ENCODE peak calls at places on chromosomes 6 and 20, in seven cellular contexts. G, S, D, W, P, X and I are unnamed samples.

GRCh38 chr6:3748208-3748701 is 3.3 kb downstream of the PXDC1 start:
- DNase-seq in D (peak; percentile 75), W (peak; percentile 84), G (peak; percentile 69), P (peak; percentile 81), S (peak; percentile 77), X (peak; percentile 66), I (peak; percentile 56)

GRCh38 chr6:70162972-70163371 is 139.9 kb downstream of the COL9A1 start:
- DNase-seq in P (no peak), X (no peak), S (no peak), W (no peak), D (no peak), G (no peak), I (no peak)

GRCh38 chr20:822651-823325 is 10.7 kb upstream of the FAM110A start:
- DNase-seq in G (no peak), D (no peak), S (no peak), X (no peak), P (no peak), W (no peak), I (no peak)

GRCh38 chr6:21767891-21768659 is 174.5 kb downstream of the SOX4 start:
- DNase-seq in W (peak; percentile 85), S (no peak), G (no peak), P (no peak), D (no peak), X (no peak), I (no peak)

GRCh38 chr6:100493206-100493888 is 28.6 kb upstream of the SIM1 start:
- DNase-seq in P (no peak), X (no peak), G (no peak), S (no peak), W (no peak), D (no peak), I (no peak)

GRCh38 chr20:34954905-34955231 is 738 bp downstream of the GSS start:
- DNase-seq in D (no peak), W (no peak), S (peak; percentile 35), G (no peak), X (no peak), P (peak; percentile 17), I (no peak)

GRCh38 chr6:117477988-117478852 is 4.3 kb upstream of the DCBLD1 start:
- DNase-seq in W (peak; percentile 43), G (no peak), S (no peak), D (peak; percentile 27), X (peak; percentile 48), P (peak; percentile 31), I (peak; percentile 48)

GRCh38 chr6:169936355-169936975 is 185.0 kb downstream of the ERMARD start:
- DNase-seq in W (no peak), D (no peak), S (no peak), X (no peak), P (no peak), G (no peak), I (no peak)

GRCh38 chr6:154138806-154139205 is 99.8 kb downstream of the OPRM1 start:
- DNase-seq in P (no peak), X (no peak), G (no peak), W (no peak), D (no peak), S (no peak), I (no peak)

GRCh38 chr20:8424986-8425385 is 292.9 kb downstream of the PLCB1 start:
- DNase-seq in P (no peak), X (no peak), D (no peak), S (no peak), W (no peak), G (no peak), I (no peak)

GRCh38 chr6:22294301-22294700 is 2.5 kb downstream of the PRL start:
- DNase-seq in S (no peak), D (no peak), G (no peak), W (no peak), P (no peak), X (no peak), I (no peak)

GRCh38 chr6:6700421-6700820 is 111.9 kb downstream of the LY86 start:
- DNase-seq in G (no peak), P (no peak), S (no peak), W (no peak), X (no peak), D (no peak), I (no peak)

GRCh38 chr20:46965477-46965876 is 70.8 kb downstream of the EYA2 start:
- DNase-seq in S (no peak), P (no peak), D (no peak), W (no peak), X (no peak), G (no peak), I (no peak)

GRCh38 chr6:30091577-30092381 is 16.2 kb upstream of the RNF39 start:
- DNase-seq in P (no peak), D (no peak), W (no peak), X (no peak), G (no peak), S (no peak), I (no peak)

GRCh38 chr20:51326241-51326819 is 216.2 kb downstream of the NFATC2 start:
- DNase-seq in G (no peak), P (peak; percentile 39), X (peak; percentile 40), S (peak; percentile 70), D (peak; percentile 87), W (peak; percentile 39), I (no peak)

GRCh38 chr6:142760152-142760551 is 184.8 kb downstream of the HIVEP2 start:
- DNase-seq in X (no peak), W (no peak), G (no peak), P (no peak), D (no peak), S (peak; percentile 77), I (no peak)

GRCh38 chr6:72579865-72580264 is 42.0 kb upstream of the KCNQ5 start:
- DNase-seq in D (no peak), X (no peak), G (no peak), W (no peak), S (no peak), P (no peak), I (no peak)

GRCh38 chr6:6614096-6614964 is 25.8 kb downstream of the LY86 start:
- DNase-seq in G (no peak), P (no peak), X (no peak), D (no peak), S (no peak), W (no peak), I (peak; percentile 29)

GRCh38 chr20:61417221-61417941 is 165.3 kb downstream of the CDH4 start:
- DNase-seq in S (no peak), W (no peak), X (no peak), D (no peak), P (no peak), G (no peak), I (no peak)

GRCh38 chr6:106894978-106895702 is 79.4 kb downstream of the CD24 start:
- DNase-seq in G (no peak), P (no peak), X (no peak), D (no peak), S (no peak), W (peak; percentile 13), I (no peak)

DNA sequence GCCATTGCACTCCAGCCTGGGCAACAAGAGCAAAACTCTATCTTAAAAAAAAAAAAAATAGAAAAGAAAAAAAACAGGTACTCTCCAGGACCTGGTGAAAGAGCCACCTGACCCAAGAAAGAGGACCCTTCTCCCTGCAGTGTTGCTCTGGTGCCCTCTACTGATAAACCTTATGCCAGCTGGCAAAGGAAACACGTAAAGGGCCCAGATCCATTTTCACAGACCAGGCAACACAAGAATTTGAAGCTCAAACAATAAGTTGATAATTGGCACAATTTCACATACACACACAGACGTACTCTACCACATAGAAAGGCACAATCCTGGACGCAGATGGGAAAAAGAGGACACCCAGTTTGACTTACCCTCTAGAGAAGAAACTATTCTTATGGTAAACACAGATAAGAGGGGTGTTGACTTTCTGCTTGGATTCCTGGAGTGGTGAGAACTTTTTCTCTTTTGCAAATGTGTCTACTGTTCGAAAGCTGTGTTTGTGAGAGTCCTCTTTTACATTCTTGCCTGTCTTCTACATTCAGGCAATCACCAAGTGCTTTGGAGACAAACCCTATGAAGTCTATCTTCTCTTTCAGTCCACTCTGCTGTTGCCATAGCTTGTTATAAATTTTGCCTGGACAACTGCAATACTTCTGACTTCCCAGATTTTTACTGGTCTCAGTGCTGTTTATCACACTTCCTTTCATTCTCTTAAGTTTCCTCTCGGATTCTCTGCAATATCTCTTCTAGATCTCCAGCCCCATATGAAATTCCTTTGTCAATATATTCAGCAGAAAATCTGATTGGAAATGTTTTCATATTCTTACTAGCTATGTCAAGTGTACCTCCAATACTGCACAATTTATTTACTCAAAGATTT is 6.4 kb upstream of the SNRPB start:
- DNase-seq in P (no peak), W (peak; percentile 66), G (no peak), D (no peak), X (no peak), S (no peak), I (no peak)
- TF ChIP-seq CTCF in P (no peak), W (peak; percentile 14), G (no peak), D (no peak), X (peak; percentile 9), S (no peak), I (no peak)

GRCh38 chr20:10662661-10663458 is 10.9 kb downstream of the JAG1 start:
- DNase-seq in G (no peak), W (no peak), X (no peak), P (no peak), S (no peak), D (no peak), I (no peak)
- TF ChIP-seq CTCF in G (no peak), W (no peak), X (no peak), P (no peak), S (no peak), D (no peak), I (no peak)

GRCh38 chr6:86782328-86782727 is 155.0 kb upstream of the HTR1E start:
- DNase-seq in D (no peak), G (no peak), S (no peak), W (no peak), P (no peak), X (no peak), I (no peak)
- TF ChIP-seq CTCF in D (no peak), G (no peak), S (no peak), W (no peak), P (no peak), X (no peak), I (no peak)

GRCh38 chr6:105432797-105433196 is 29.9 kb upstream of the PREP start:
- DNase-seq in D (no peak), S (peak; percentile 58), G (no peak), P (no peak), W (peak; percentile 81), X (no peak), I (no peak)

GRCh38 chr6:105430685-105431084 is 27.8 kb upstream of the PREP start:
- DNase-seq in W (no peak), X (no peak), S (no peak), D (no peak), G (no peak), P (no peak), I (no peak)

GRCh38 chr6:105429676-105430075 is 26.8 kb upstream of the PREP start:
- DNase-seq in G (no peak), X (no peak), W (no peak), P (no peak), S (no peak), D (no peak), I (no peak)

GRCh38 chr6:105433723-105434122 is 30.8 kb upstream of the PREP start:
- DNase-seq in S (no peak), G (no peak), W (no peak), X (no peak), P (no peak), D (no peak), I (no peak)

DNA sequence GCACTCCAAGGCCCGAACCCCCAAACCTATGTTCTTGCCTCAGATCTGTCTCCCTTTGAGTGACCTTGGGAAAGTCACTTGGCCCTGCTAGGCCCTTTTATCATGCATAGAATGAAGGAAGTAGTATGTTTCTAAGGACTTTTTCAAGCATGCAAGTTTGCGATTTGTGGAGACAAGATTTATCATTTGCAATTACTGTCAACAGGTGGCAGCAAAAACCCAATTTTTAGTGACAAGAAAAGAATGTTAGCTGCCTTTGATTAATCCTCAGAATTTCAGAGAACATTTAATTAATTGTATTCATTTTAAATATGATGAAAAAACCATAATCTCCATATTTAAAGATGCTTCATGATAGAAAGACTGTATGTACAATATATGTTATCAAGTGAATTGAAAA is 28.3 kb upstream of the PREP start:
- DNase-seq in X (peak; percentile 34), S (peak; percentile 40), D (peak; percentile 64), W (peak; percentile 73), G (no peak), P (peak; percentile 38), I (no peak)
- TF ChIP-seq CTCF in X (peak; percentile 71), S (peak; percentile 47), D (peak; percentile 50), W (peak; percentile 30), G (peak; percentile 34), P (peak; percentile 76), I (peak; percentile 81)